ENCODE peak calls at places on chromosomes 13 and 19, in nine cellular contexts. L is Panc1; P is neuronal stem cell; M is CD4-positive, CD25-positive, alpha-beta regulatory T cell; S is suprapubic skin; J is CD8-positive, alpha-beta T cell; V is lung; Y is naive thymus-derived CD4-positive, alpha-beta T cell; K is breast epithelium. H is an unnamed sample.

GRCh38 chr19:14218615-14219330 is 12.8 kb upstream of the ADGRL1 start:
- DNase-seq in L (no peak), P (no peak), M (no peak), S (no peak), J (no peak), V (no peak), Y (no peak), K (no peak), H (no peak)

GRCh38 chr19:16876904-16877361 is 11.9 kb upstream of the F2RL3 start:
- DNase-seq in L (no peak), P (no peak), M (no peak), S (no peak), J (no peak), V (peak), Y (no peak), K (no peak), H (no peak)

GRCh38 chr19:48961673-48962028 is 3.5 kb upstream of the FTL start:
- DNase-seq in L (no peak), P (no peak), M (no peak), S (no peak), J (no peak), V (no peak), Y (no peak), K (no peak), H (no peak)

GRCh38 chr13:28394422-28394821 is 100.5 kb downstream of the FLT1 start:
- DNase-seq in L (no peak), P (no peak), M (no peak), S (no peak), J (no peak), V (no peak), Y (no peak), K (no peak), H (no peak)

GRCh38 chr13:100130092-100130491 is 41.2 kb downstream of the PCCA start:
- DNase-seq in L (no peak), P (no peak), M (no peak), S (no peak), J (no peak), V (no peak), Y (no peak), K (no peak), H (no peak)

GRCh38 chr19:56341948-56342347 is 27.3 kb upstream of the ZSCAN5A start:
- DNase-seq in L (no peak), P (no peak), M (no peak), S (no peak), J (no peak), V (no peak), Y (no peak), K (no peak), H (no peak)

GRCh38 chr19:4432918-4433506 is 24.6 kb downstream of the UBXN6 start:
- DNase-seq in L (no peak), P (no peak), M (no peak), S (no peak), J (no peak), V (no peak), Y (no peak), K (no peak), H (no peak)

GRCh38 chr19:46197314-46198070 is 32.0 kb upstream of the IGFL1 start:
- DNase-seq in L (no peak), P (no peak), M (no peak), S (no peak), J (no peak), V (no peak), Y (no peak), K (no peak), H (no peak)

GRCh38 chr13:93771782-93772181 is 545.2 kb downstream of the GPC6 start:
- DNase-seq in L (no peak), P (no peak), M (no peak), S (no peak), J (no peak), V (no peak), Y (no peak), K (no peak), H (no peak)

GRCh38 chr19:16037424-16038195 is 38.7 kb upstream of the TPM4 start:
- DNase-seq in L (no peak), P (no peak), M (no peak), S (peak), J (no peak), V (no peak), Y (no peak), K (no peak), H (no peak)

GRCh38 chr19:51158474-51159129 is 16.5 kb downstream of the SIGLEC7 start:
- DNase-seq in L (peak), P (peak), M (peak), S (no peak), J (peak), V (peak), Y (peak), K (peak), H (peak)

GRCh38 chr13:46010148-46010547 is 42.4 kb downstream of the ZC3H13 start:
- DNase-seq in L (no peak), P (no peak), M (no peak), S (no peak), J (no peak), V (no peak), Y (no peak), K (no peak), H (no peak)

GRCh38 chr19:37333457-37333856 is 37.4 kb upstream of the ZNF527 start:
- DNase-seq in L (no peak), P (no peak), M (no peak), S (no peak), J (no peak), V (no peak), Y (no peak), K (no peak), H (no peak)

GRCh38 chr13:73625562-73626339 is 508.5 kb downstream of the KLF12 start:
- DNase-seq in L (no peak), P (no peak), M (no peak), S (no peak), J (peak), V (no peak), Y (no peak), K (no peak), H (no peak)

GRCh38 chr13:34076943-34077703 is 259.2 kb downstream of the RFC3 start:
- DNase-seq in L (no peak), P (no peak), M (no peak), S (no peak), J (no peak), V (no peak), Y (no peak), K (no peak), H (no peak)

GRCh38 chr19:41882568-41883462 is at the start of gene ARHGEF1:
- DNase-seq in L (no peak), P (no peak), M (peak), S (no peak), J (peak), V (peak), Y (peak), K (no peak), H (peak)

GRCh38 chr13:28097503-28097902 is 2.9 kb downstream of the FLT3 start:
- DNase-seq in L (no peak), P (no peak), M (no peak), S (no peak), J (no peak), V (no peak), Y (no peak), K (no peak), H (no peak)

GRCh38 chr19:13120817-13121216 is 2.8 kb downstream of the NACC1 start:
- DNase-seq in L (no peak), P (no peak), M (no peak), S (no peak), J (no peak), V (no peak), Y (no peak), K (no peak), H (no peak)

GRCh38 chr19:46372901-46373572 is 26.1 kb downstream of the PPP5C start:
- DNase-seq in L (no peak), P (peak), M (no peak), S (peak), J (no peak), V (no peak), Y (no peak), K (no peak), H (no peak)

GRCh38 chr13:80131204-80131603 is 209.7 kb downstream of the SPRY2 start:
- DNase-seq in L (no peak), P (no peak), M (no peak), S (peak), J (no peak), V (peak), Y (no peak), K (peak), H (peak)
- H3K27ac ChIP-seq in L (peak), P (no peak), M (no peak), S (peak), J (no peak), V (peak), Y (no peak), K (peak), H (peak)

GRCh38 chr19:44614313-44614712 is 950 bp downstream of the IGSF23 start:
- DNase-seq in L (no peak), P (no peak), M (no peak), S (no peak), J (no peak), V (no peak), Y (no peak), K (no peak), H (no peak)

GRCh38 chr19:44611812-44612295 is 1.5 kb upstream of the IGSF23 start:
- DNase-seq in L (no peak), P (no peak), M (no peak), S (no peak), J (no peak), V (peak), Y (no peak), K (no peak), H (no peak)

GRCh38 chr19:44615529-44616247 is 2.3 kb downstream of the IGSF23 start:
- DNase-seq in L (no peak), P (no peak), M (no peak), S (no peak), J (no peak), V (no peak), Y (no peak), K (no peak), H (no peak)

GRCh38 chr19:44617481-44617880 is 4.1 kb downstream of the IGSF23 start:
- DNase-seq in L (no peak), P (no peak), M (no peak), S (no peak), J (no peak), V (no peak), Y (no peak), K (no peak), H (no peak)

GRCh38 chr19:44613295-44614168 is at the start of gene IGSF23:
- DNase-seq in L (no peak), P (no peak), M (no peak), S (no peak), J (no peak), V (no peak), Y (no peak), K (no peak), H (no peak)
- H3K27ac ChIP-seq in L (no peak), P (no peak), M (no peak), S (no peak), J (no peak), V (no peak), Y (no peak), K (no peak), H (no peak)

GRCh38 chr13:24663089-24663395 is 17.2 kb upstream of the ATP12A start:
- DNase-seq in L (no peak), P (no peak), M (no peak), S (no peak), J (no peak), V (no peak), Y (no peak), K (no peak), H (no peak)

GRCh38 chr13:24664726-24665409 is 15.3 kb upstream of the ATP12A start:
- DNase-seq in L (no peak), P (no peak), M (no peak), S (no peak), J (no peak), V (no peak), Y (no peak), K (no peak), H (no peak)

GRCh38 chr13:24660023-24660806 is 20.0 kb upstream of the ATP12A start:
- DNase-seq in L (no peak), P (no peak), M (no peak), S (no peak), J (no peak), V (no peak), Y (no peak), K (no peak), H (no peak)

GRCh38 chr13:24661713-24662112 is 18.5 kb upstream of the ATP12A start:
- DNase-seq in L (no peak), P (no peak), M (no peak), S (no peak), J (no peak), V (no peak), Y (no peak), K (no peak), H (no peak)

GRCh38 chr13:24662195-24663088 is 17.8 kb upstream of the ATP12A start:
- DNase-seq in L (no peak), P (no peak), M (no peak), S (no peak), J (no peak), V (no peak), Y (no peak), K (no peak), H (no peak)
- H3K27ac ChIP-seq in L (no peak), P (no peak), M (no peak), S (no peak), J (no peak), V (no peak), Y (no peak), K (no peak), H (no peak)

DNA sequence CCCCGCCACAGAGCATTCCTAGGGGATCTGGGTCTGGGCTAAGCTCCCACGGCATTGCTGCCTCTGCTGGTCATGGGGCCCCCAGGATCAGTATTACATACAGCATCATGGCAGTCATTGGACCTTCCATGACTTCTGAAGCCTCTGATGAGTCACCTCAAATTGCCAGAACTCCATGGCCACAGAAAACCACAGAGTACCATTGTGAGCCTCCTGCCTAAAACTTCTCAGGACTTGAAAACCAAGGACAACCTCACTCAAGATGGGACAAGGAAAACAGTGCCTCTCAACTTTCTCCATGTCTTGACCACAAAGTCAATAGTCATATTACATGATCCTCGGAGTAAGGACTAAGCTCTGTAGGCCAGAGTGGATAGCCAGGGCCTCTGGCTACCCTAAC is 306.0 kb downstream of the GPC5 start:
- DNase-seq in L (no peak), P (no peak), M (no peak), S (no peak), J (no peak), V (no peak), Y (no peak), K (no peak), H (no peak)
- H3K27ac ChIP-seq in L (no peak), P (no peak), M (no peak), S (no peak), J (no peak), V (no peak), Y (no peak), K (no peak), H (no peak)

GRCh38 chr13:41678320-41678719 is 221.0 kb downstream of the RGCC start:
- DNase-seq in L (no peak), P (no peak), M (no peak), S (no peak), J (no peak), V (no peak), Y (no peak), K (no peak), H (no peak)
- H3K27ac ChIP-seq in L (no peak), P (no peak), M (no peak), S (no peak), J (no peak), V (peak), Y (no peak), K (no peak), H (peak)

GRCh38 chr13:98751397-98752110 is 918 bp downstream of the SLC15A1 start:
- DNase-seq in L (no peak), P (no peak), M (no peak), S (no peak), J (no peak), V (no peak), Y (no peak), K (no peak), H (no peak)
- H3K27ac ChIP-seq in L (no peak), P (no peak), M (no peak), S (no peak), J (no peak), V (no peak), Y (no peak), K (no peak), H (no peak)

DNA sequence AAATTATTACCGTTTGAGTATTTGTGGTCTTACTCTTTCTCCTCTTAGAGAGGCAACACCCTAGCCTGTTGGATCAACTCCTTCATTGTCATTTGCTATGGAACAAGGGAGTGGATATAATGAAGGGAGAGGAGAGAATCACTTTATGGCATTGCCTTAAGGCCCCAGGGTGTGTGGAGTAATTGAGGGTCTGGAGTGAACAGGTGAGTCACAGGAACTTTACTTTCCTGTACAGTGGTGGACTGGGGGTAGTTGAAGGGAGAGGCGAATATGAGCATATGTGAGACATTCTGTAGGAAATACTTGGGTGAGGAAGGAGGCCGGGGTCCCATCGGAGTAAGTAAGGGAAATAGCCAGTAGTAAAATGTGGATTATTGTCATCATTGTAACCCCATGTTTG is 17.0 kb downstream of the DGKH start:
- DNase-seq in L (no peak), P (no peak), M (no peak), S (no peak), J (no peak), V (no peak), Y (no peak), K (no peak), H (no peak)
- H3K27ac ChIP-seq in L (no peak), P (no peak), M (no peak), S (no peak), J (no peak), V (no peak), Y (no peak), K (no peak), H (no peak)

GRCh38 chr13:97267418-97268059 is 45.4 kb downstream of the MBNL2 start:
- DNase-seq in L (no peak), P (no peak), M (no peak), S (no peak), J (no peak), V (no peak), Y (no peak), K (peak), H (no peak)
- H3K27ac ChIP-seq in L (peak), P (no peak), M (no peak), S (no peak), J (no peak), V (no peak), Y (no peak), K (peak), H (peak)

H was measured in left ventricle myocardium inferior.